ENCODE peak calls at places on chromosome 2, in seven cellular contexts. G is astrocyte, I is fibroblast of lung, J is esophagus muscularis mucosa, O is IMR-90, V is testis, R is K562. Y is an unnamed sample. For H3K36me3, the result is how much of the 10 kb centered on the place peaks cover.

GRCh38 chr2:161030260-161031063 is 129.8 kb upstream of the TANK start:
- DNase-seq in V (no peak), R (no peak), O (peak), I (peak), G (peak), J (peak), Y (no peak)

GRCh38 chr2:239143858-239144712 is 256.7 kb downstream of the HDAC4 start:
- DNase-seq in O (peak), G (peak), I (peak), V (peak), R (peak), J (no peak), Y (peak)

GRCh38 chr2:60555066-60555793 is 1.8 kb upstream of the BCL11A start:
- DNase-seq in R (peak), J (no peak), O (peak), I (peak), G (peak), V (peak), Y (peak)

GRCh38 chr2:12649602-12650400 is 66.9 kb upstream of the TRIB2 start:
- DNase-seq in J (no peak), G (no peak), V (peak), I (no peak), O (no peak), R (no peak), Y (no peak)

GRCh38 chr2:24724111-24724775 is 68.9 kb downstream of the PTRHD1 start:
- DNase-seq in I (no peak), O (no peak), R (no peak), V (no peak), G (no peak), J (no peak), Y (no peak)

GRCh38 chr2:178436662-178437061 is 14.3 kb downstream of the PRKRA start:
- DNase-seq in V (no peak), G (no peak), R (no peak), J (no peak), O (no peak), I (no peak), Y (no peak)

GRCh38 chr2:170073288-170073687 is 104.7 kb upstream of the MYO3B start:
- DNase-seq in I (peak), G (peak), J (no peak), V (peak), R (no peak), O (peak), Y (no peak)

GRCh38 chr2:238239552-238239871 is 326 bp downstream of the HES6 start:
- DNase-seq in G (no peak), O (no peak), J (no peak), V (no peak), R (no peak), I (no peak), Y (no peak)

GRCh38 chr2:26623541-26624497 is 17.3 kb downstream of the CIB4 start:
- DNase-seq in V (peak), J (no peak), G (no peak), O (peak), R (no peak), I (peak), Y (no peak)

GRCh38 chr2:28054916-28055315 is 164.4 kb downstream of the BABAM2 start:
- DNase-seq in J (no peak), G (no peak), O (peak), V (no peak), I (peak), R (no peak), Y (no peak)

GRCh38 chr2:150485871-150486538 is 1.5 kb downstream of the RND3 start:
- DNase-seq in R (no peak), V (peak), O (peak), G (peak), J (no peak), I (peak), Y (peak)

GRCh38 chr2:45331034-45331786 is 279.9 kb downstream of the SRBD1 start:
- DNase-seq in V (no peak), R (no peak), I (peak), G (no peak), J (no peak), O (no peak), Y (no peak)

GRCh38 chr2:165793161-165793778 is 777 bp downstream of the GALNT3 start:
- DNase-seq in G (peak), I (no peak), R (no peak), V (no peak), O (no peak), J (no peak), Y (peak)

DNA sequence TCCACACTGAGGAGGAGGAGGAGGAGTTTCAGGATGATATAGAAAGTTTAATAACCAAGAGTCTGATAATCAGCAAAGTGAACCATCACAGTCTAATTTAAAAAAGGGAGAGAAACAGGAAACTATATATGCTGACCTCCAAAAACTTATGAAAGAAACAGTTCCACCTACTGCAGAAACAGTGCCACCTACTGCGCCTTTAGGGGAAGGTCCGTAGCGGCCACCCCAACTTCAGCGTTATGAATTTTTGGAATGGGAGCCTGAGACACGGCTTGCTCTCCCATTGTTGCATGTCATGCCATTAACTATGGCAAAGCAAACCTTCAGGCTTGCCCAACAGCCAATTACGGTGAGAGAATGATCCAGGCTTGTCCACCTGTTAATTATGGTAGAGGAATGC is 1719.2 kb upstream of the LRRTM1 start:
- DNase-seq in G (no peak), R (no peak), J (no peak), O (no peak), V (no peak), I (no peak), Y (peak)
- TF ChIP-seq CTCF in G (no peak), R (no peak), J (no peak), O (no peak), V (no peak), I (no peak), Y (peak)

DNA sequence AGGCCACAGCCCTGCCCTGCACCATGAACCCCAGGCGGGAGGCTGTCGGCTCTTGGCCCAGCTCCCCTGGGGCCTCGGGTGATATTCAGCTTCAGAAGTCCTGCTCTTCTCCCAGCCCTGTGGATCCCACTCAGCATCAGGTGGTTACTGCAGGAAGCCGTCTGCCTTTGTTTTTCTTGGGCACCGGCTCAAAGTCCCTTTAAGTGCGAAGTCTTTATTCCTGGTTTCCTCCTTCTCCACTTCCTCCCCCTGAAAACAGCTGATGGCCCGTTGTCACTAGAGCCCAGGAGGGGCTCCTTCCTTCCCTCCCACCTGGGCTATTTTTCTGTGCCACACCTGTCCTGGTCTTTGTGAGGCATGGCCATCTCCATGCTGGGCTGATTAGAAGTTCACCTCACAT is 161.5 kb upstream of the BCL2L11 start:
- DNase-seq in O (no peak), I (no peak), R (no peak), G (no peak), J (peak), V (no peak), Y (no peak)
- H3K36me3 ChIP-seq in O (under half), I (under half), R (under half), G (under half), J (under half), V (under half), Y (under half)

DNA sequence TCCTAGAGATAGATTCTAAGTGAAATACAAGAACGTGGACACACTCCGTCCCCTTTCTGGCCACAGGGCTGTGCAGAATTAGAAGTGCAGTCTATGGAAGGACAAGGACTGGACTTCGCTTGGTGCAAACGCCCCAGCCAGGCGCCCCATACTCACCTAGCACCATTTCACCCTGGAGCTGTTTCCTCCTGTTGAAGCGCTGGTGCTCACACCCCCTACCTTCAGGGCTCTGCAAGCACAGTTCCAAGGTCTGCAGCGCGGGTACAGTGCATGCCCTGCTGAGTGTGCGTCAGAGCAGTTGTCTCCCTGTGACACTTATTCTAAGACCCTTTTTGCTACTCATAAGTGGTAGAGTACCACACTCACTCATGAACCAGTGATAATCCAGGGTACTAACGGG is 3.0 kb downstream of the HPCAL1 start:
- DNase-seq in O (no peak), G (no peak), R (no peak), I (no peak), V (peak), J (no peak), Y (no peak)
- TF ChIP-seq CTCF in O (no peak), G (no peak), R (peak), I (no peak), V (peak), J (no peak), Y (peak)

GRCh38 chr2:217901826-217902225 is 101.0 kb downstream of the TNS1 start:
- DNase-seq in J (no peak), O (peak), V (no peak), I (peak), G (peak), R (no peak), Y (no peak)

GRCh38 chr2:217900780-217901360 is 101.9 kb downstream of the TNS1 start:
- DNase-seq in I (no peak), R (no peak), V (no peak), J (no peak), G (no peak), O (no peak), Y (no peak)

GRCh38 chr2:217900010-217900779 is 102.6 kb downstream of the TNS1 start:
- DNase-seq in J (no peak), O (no peak), R (no peak), I (no peak), G (no peak), V (no peak), Y (peak)

GRCh38 chr2:217902281-217903141 is 100.3 kb downstream of the TNS1 start:
- DNase-seq in I (peak), O (peak), V (peak), R (peak), G (peak), J (peak), Y (peak)

DNA sequence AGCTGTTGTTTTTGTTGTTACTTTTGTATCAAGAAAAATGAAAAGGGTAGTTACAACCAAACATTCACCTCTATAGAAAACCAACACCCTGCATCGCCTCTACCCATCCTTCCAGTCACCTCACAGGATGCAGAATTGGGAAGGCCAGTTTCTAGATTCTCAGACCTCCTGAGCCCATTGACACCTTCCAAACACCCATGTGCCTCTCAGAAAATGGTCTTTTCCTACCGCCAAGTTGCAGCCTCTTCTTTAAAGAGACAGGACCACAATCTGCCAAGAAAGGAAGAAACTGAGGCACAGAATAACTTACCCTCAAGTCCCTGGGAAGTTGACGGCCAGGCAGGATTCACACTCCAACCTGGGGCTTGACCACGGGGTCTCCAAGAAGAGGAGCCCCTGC is 101.4 kb downstream of the TNS1 start:
- DNase-seq in I (no peak), J (no peak), V (no peak), O (no peak), R (no peak), G (no peak), Y (no peak)
- H3K36me3 ChIP-seq in I (under half), J (half or more), V (under half), O (under half), R (under half), G (under half), Y (under half)

Y was measured in Caco-2.